ENCODE peak calls at places on chromosomes 5 and 9, in five cellular contexts. T is NCI-H226, P is mesenchymal stem cell, J is left ventricle myocardium inferior, H is Calu3. I is an unnamed sample.

GRCh38 chr9:94908041-94908563 is 181.6 kb downstream of the AOPEP start:
- DNase-seq in T (no peak), P (no peak), J (no peak), H (no peak), I (no peak)

GRCh38 chr9:115063058-115063850 is 54.7 kb downstream of the TNC start:
- DNase-seq in T (peak), P (peak), J (no peak), H (no peak), I (no peak)

GRCh38 chr9:126860757-126861466 is 473 bp downstream of the ZBTB34 start:
- DNase-seq in T (peak), P (peak), J (no peak), H (peak), I (peak)

GRCh38 chr5:124747770-124748686 is 1.6 kb upstream of the ZNF608 start:
- DNase-seq in T (no peak), P (peak), J (no peak), H (no peak), I (no peak)

GRCh38 chr5:77065256-77065655 is 21.8 kb downstream of the ZBED3 start:
- DNase-seq in T (no peak), P (no peak), J (no peak), H (no peak), I (no peak)

GRCh38 chr5:59158165-59158564 is 575.3 kb downstream of the RAB3C start:
- DNase-seq in T (no peak), P (peak), J (no peak), H (no peak), I (no peak)

GRCh38 chr5:142491679-142492078 is 166.9 kb upstream of the SPRY4 start:
- DNase-seq in T (no peak), P (no peak), J (no peak), H (no peak), I (no peak)

GRCh38 chr5:173629628-173630027 is 13.2 kb upstream of the BOD1 start:
- DNase-seq in T (no peak), P (no peak), J (no peak), H (peak), I (no peak)

GRCh38 chr9:76459691-76460635 is 981 bp downstream of the GCNT1 start:
- DNase-seq in T (peak), P (peak), J (peak), H (peak), I (no peak)

GRCh38 chr5:161851691-161852299 is 3.9 kb downstream of the GABRA1 start:
- DNase-seq in T (no peak), P (no peak), J (no peak), H (no peak), I (peak)

GRCh38 chr9:134213508-134214394 is 49.4 kb upstream of the RNU6ATAC start:
- DNase-seq in T (no peak), P (no peak), J (peak), H (no peak), I (no peak)

GRCh38 chr9:98654247-98654646 is 54.5 kb downstream of the GABBR2 start:
- DNase-seq in T (no peak), P (no peak), J (no peak), H (no peak), I (no peak)

GRCh38 chr9:13436591-13436990 is 157.1 kb upstream of the MPDZ start:
- DNase-seq in T (no peak), P (no peak), J (no peak), H (no peak), I (no peak)

GRCh38 chr5:1510631-1511030 is 13.1 kb downstream of the LPCAT1 start:
- DNase-seq in T (no peak), P (no peak), J (peak), H (no peak), I (no peak)

GRCh38 chr5:158812381-158812780 is 287.3 kb downstream of the EBF1 start:
- DNase-seq in T (no peak), P (no peak), J (peak), H (no peak), I (no peak)

GRCh38 chr9:94645901-94646300 is 6.6 kb upstream of the FBP1 start:
- DNase-seq in T (no peak), P (no peak), J (no peak), H (no peak), I (no peak)

GRCh38 chr5:132101385-132101880 is 27.8 kb downstream of the CSF2 start:
- DNase-seq in T (no peak), P (no peak), J (no peak), H (no peak), I (no peak)

GRCh38 chr9:108746864-108747263 is 108.9 kb downstream of the ACTL7B start:
- DNase-seq in T (peak), P (no peak), J (no peak), H (no peak), I (no peak)

GRCh38 chr9:124079176-124079925 is 67.8 kb downstream of the LHX2 start:
- DNase-seq in T (peak), P (peak), J (no peak), H (no peak), I (peak)

GRCh38 chr9:122143296-122143695 is 16.3 kb downstream of the NDUFA8 start:
- DNase-seq in T (no peak), P (no peak), J (no peak), H (no peak), I (no peak)

GRCh38 chr5:52800394-52801213 is 12.9 kb downstream of the ITGA1 start:
- DNase-seq in T (peak), P (peak), J (peak), H (peak), I (peak)

GRCh38 chr5:65801332-65801731 is 79.3 kb downstream of the NLN start:
- DNase-seq in T (peak), P (peak), J (no peak), H (no peak), I (no peak)

GRCh38 chr5:64947031-64947430 is 178.3 kb downstream of the CWC27 start:
- DNase-seq in T (peak), P (no peak), J (no peak), H (peak), I (no peak)

GRCh38 chr5:154277499-154277898 is 87.0 kb downstream of the GALNT10 start:
- DNase-seq in T (no peak), P (no peak), J (no peak), H (no peak), I (no peak)

GRCh38 chr9:123434619-123435240 is 78.7 kb downstream of the CRB2 start:
- DNase-seq in T (no peak), P (peak), J (no peak), H (peak), I (no peak)

GRCh38 chr5:10653033-10653432 is 89.2 kb downstream of the ANKRD33B start:
- DNase-seq in T (no peak), P (no peak), J (peak), H (no peak), I (no peak)